ENCODE peak calls at places on chromosomes 1 and 21, in seven cellular contexts. N is tibial nerve, I is sigmoid colon, V is endodermal cell, Z is heart right ventricle, O is heart left ventricle, Y is GM20000. J is an unnamed sample.

GRCh38 chr1:210298936-210299335 is 29.8 kb upstream of the HHAT start:
- DNase-seq in O (no peak), I (no peak), Z (no peak), V (no peak), Y (no peak), N (no peak), J (no peak)

GRCh38 chr1:214549604-214550338 is 1.6 kb downstream of the PTPN14 start:
- DNase-seq in N (no peak), V (peak), Z (no peak), O (no peak), I (no peak), Y (no peak), J (no peak)

GRCh38 chr1:109802136-109802900 is 38.6 kb upstream of the EPS8L3 start:
- DNase-seq in O (peak), Y (no peak), N (no peak), I (no peak), Z (no peak), V (peak), J (no peak)

GRCh38 chr1:156772728-156773497 is 5.6 kb downstream of the PRCC start:
- DNase-seq in V (no peak), I (peak), Y (no peak), Z (peak), N (no peak), O (peak), J (no peak)

GRCh38 chr1:55215194-55216021 is at the start of gene USP24:
- DNase-seq in Z (peak), Y (peak), N (peak), I (peak), V (peak), O (peak), J (peak)

GRCh38 chr1:23980725-23981063 is 567 bp upstream of the SRSF10 start:
- DNase-seq in N (peak), I (no peak), Z (no peak), V (peak), O (no peak), Y (peak), J (peak)

GRCh38 chr1:112322018-112322417 is 74.0 kb upstream of the CTTNBP2NL start:
- DNase-seq in I (no peak), Y (no peak), N (no peak), Z (peak), V (no peak), O (no peak), J (no peak)

GRCh38 chr1:2530501-2531361 is 668 bp upstream of the HES5 start:
- DNase-seq in V (no peak), Y (no peak), O (no peak), Z (peak), N (no peak), I (no peak), J (no peak)

GRCh38 chr1:16967095-16967567 is 13.3 kb downstream of the MFAP2 start:
- DNase-seq in N (no peak), V (no peak), Z (peak), I (no peak), Y (no peak), O (peak), J (no peak)

GRCh38 chr1:221994939-221995338 is 253.1 kb upstream of the DUSP10 start:
- DNase-seq in O (no peak), I (no peak), N (no peak), Z (no peak), V (no peak), Y (no peak), J (no peak)

GRCh38 chr1:175808573-175808972 is 65.2 kb upstream of the TNR start:
- DNase-seq in O (no peak), Z (no peak), V (peak), N (no peak), Y (no peak), I (no peak), J (no peak)

GRCh38 chr1:51301844-51302162 is 28.6 kb downstream of the TTC39A start:
- DNase-seq in O (no peak), N (no peak), Z (no peak), V (no peak), Y (peak), I (no peak), J (peak)

GRCh38 chr1:232084584-232085223 is 458.1 kb downstream of the DISC1 start:
- DNase-seq in Y (no peak), O (no peak), V (peak), I (no peak), N (no peak), Z (no peak), J (no peak)

GRCh38 chr1:53639251-53639721 is 99.7 kb downstream of the GLIS1 start:
- DNase-seq in V (peak), Y (no peak), I (peak), Z (no peak), O (no peak), N (no peak), J (no peak)

GRCh38 chr1:25862785-25863485 is 3.7 kb upstream of the AUNIP start:
- DNase-seq in I (peak), Z (no peak), V (no peak), O (no peak), Y (no peak), N (no peak), J (no peak)

GRCh38 chr1:85274969-85275453 is 1.4 kb downstream of the BCL10 start:
- DNase-seq in N (no peak), Y (no peak), I (no peak), V (no peak), O (no peak), Z (no peak), J (no peak)

GRCh38 chr1:59477286-59477685 is 180.4 kb downstream of the FGGY start:
- DNase-seq in O (no peak), V (no peak), Z (no peak), I (no peak), Y (no peak), N (no peak), J (no peak)

GRCh38 chr1:25922064-25922632 is 15.9 kb upstream of the STMN1 start:
- DNase-seq in O (no peak), I (no peak), N (no peak), Z (no peak), V (no peak), Y (no peak), J (no peak)

GRCh38 chr1:236159704-236160539 is 17.6 kb downstream of the GPR137B start:
- DNase-seq in Y (peak), N (no peak), V (no peak), O (no peak), I (peak), Z (no peak), J (peak)

GRCh38 chr1:112700290-112701226 is 6.4 kb downstream of the RHOC start:
- DNase-seq in V (peak), N (peak), I (peak), Z (peak), Y (peak), O (peak), J (peak)

GRCh38 chr1:202365092-202365815 is 16.8 kb downstream of the PPP1R12B start:
- DNase-seq in V (no peak), O (no peak), I (no peak), Z (no peak), Y (no peak), N (no peak), J (no peak)

GRCh38 chr1:11524465-11525150 is 45.7 kb downstream of the DISP3 start:
- DNase-seq in O (no peak), Y (no peak), V (no peak), Z (no peak), N (no peak), I (peak), J (no peak)

GRCh38 chr1:119141020-119141424 is 569 bp upstream of the WARS2 start:
- DNase-seq in O (no peak), Y (no peak), I (peak), V (peak), N (peak), Z (peak), J (no peak)

DNA sequence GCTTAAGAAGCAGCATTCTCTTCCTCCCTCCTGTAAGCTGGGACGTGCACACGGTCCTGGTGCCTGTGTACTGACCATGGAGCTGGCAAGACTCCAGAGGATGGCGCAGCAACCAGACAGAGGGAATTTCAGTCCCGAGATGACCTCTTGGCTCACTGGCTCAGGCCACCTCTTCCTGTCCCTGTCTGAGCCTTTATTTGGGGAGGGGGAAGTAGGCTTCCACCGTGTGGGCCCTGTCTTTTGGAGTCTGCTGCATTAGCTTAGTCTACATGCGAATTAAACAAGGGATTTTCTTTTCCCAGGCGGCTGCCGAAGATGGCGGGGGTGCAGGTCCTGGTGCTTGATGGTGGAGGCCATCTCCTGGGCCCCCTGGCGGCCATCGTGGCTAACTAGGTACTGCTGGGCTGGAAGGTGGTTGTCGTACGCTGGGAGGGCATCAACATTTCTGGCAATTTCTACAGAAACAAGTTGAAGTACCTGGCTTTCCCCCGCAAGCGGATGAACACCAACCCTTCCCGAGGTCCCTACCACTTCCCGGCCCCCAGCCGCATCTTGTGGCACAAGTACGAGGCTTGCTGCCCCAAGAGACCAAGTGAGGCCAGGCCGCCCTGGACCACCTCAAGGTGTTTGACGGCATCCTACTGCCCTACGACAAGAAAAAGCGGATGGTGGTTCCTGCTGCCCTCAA is 10.2 kb downstream of the IL24 start:
- DNase-seq in V (peak), Y (no peak), I (no peak), Z (no peak), N (no peak), O (no peak), J (no peak)
- TF ChIP-seq CTCF in V (peak), Y (no peak), I (no peak), Z (no peak), N (no peak), O (no peak), J (no peak)

GRCh38 chr1:147236959-147237791 is 5.3 kb upstream of the CHD1L start:
- DNase-seq in Z (no peak), N (no peak), Y (no peak), V (no peak), O (no peak), I (no peak), J (no peak)
- TF ChIP-seq CTCF in Z (no peak), N (no peak), Y (no peak), V (no peak), O (no peak), I (no peak), J (no peak)

DNA sequence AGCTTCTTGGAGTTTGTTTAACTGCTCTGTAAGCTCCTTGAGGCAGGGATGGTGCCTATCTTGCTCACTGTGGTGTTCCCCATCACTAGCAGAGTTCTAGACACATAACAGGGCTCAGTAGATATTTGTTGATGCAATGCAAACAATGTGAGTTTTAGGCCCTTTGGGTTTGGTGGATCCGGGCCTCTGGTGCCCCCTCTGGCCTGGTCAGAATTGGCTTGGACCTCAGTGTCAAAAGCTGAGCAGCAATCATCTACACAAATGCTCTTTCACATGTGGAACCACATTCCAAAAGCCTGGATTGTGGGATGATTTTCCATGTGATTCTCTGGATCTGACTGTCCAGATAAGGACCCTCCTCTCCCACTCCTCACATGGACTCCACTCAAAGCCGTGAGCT is 53.4 kb upstream of the BCAR3 start:
- DNase-seq in N (no peak), I (no peak), Y (no peak), V (peak), Z (no peak), O (no peak), J (no peak)
- TF ChIP-seq CTCF in N (no peak), I (no peak), Y (no peak), V (peak), Z (peak), O (no peak), J (peak)

GRCh38 chr1:57072775-57073174 is 107.0 kb upstream of the C8B start:
- DNase-seq in I (no peak), Y (no peak), N (no peak), O (no peak), Z (no peak), V (peak), J (no peak)
- TF ChIP-seq CTCF in I (no peak), Y (no peak), N (no peak), O (no peak), Z (no peak), V (peak), J (no peak)

DNA sequence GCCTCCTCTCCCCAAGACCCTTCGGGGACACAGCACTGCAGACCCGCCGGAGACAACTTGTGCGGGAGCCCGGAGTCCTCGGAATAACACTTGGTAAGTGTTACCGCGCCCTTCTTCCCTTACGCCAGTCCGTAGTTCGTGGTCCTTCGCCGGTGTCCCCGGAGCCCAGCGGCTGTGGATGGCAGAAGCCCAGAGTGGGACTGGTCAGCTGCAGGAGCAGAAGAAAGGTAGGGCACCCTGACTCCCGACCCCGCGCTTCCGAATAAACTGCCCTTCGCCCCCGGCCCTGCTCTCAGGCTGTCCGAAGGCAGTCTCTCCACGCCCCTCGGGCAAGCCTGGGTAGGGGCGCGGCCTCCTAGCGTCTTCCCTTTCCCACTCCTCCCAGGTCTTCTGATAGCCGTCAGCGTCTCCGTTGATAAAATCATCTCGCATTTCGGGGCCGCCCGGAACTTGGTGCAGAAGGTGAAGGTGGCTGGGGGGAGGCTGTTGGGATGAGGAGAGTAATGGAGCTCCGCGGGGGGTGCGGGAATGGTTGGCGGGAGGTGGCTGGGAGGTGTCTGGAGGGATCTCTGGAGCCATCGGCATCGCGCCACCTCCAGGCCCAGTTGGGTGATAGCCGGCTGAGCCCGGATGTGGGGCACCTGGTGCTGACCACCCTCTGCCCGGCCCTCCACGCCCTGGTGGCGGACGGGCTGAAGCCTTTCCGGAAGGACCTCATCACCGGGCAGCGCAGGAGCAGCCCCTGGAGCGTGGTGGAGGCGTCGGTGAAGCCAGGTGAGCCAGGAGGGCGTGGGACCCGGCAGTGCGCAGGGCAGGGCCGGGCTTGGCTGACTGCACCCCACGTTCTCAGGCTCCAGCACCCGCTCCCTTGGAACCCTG is 4.3 kb downstream of the RUSC1 start:
- DNase-seq in I (peak), Z (peak), O (peak), N (no peak), V (peak), Y (peak), J (peak)
- TF ChIP-seq CTCF in I (peak), Z (peak), O (peak), N (peak), V (peak), Y (no peak), J (no peak)

GRCh38 chr1:61892977-61893376 is 150.7 kb downstream of the PATJ start:
- DNase-seq in Z (no peak), V (no peak), N (no peak), I (no peak), O (no peak), Y (no peak), J (no peak)

GRCh38 chr1:61887921-61888564 is 145.8 kb downstream of the PATJ start:
- DNase-seq in V (no peak), I (peak), Z (peak), Y (no peak), N (peak), O (peak), J (no peak)

GRCh38 chr1:61888808-61889207 is 146.5 kb downstream of the PATJ start:
- DNase-seq in I (no peak), Z (no peak), Y (no peak), V (no peak), N (no peak), O (no peak), J (no peak)

GRCh38 chr1:61887076-61887867 is 145.0 kb downstream of the PATJ start:
- DNase-seq in Z (no peak), Y (no peak), V (no peak), I (no peak), O (no peak), N (peak), J (no peak)
- TF ChIP-seq CTCF in Z (no peak), Y (no peak), V (peak), I (no peak), O (no peak), N (no peak), J (no peak)

GRCh38 chr1:42922687-42923366 is 35.8 kb downstream of the SLC2A1 start:
- DNase-seq in Z (no peak), Y (peak), I (no peak), O (no peak), N (peak), V (peak), J (peak)
- TF ChIP-seq CTCF in Z (peak), Y (peak), I (peak), O (peak), N (peak), V (peak), J (peak)

GRCh38 chr21:21324297-21324696 is 326.1 kb downstream of the NCAM2 start:
- DNase-seq in I (no peak), Y (no peak), N (no peak), Z (no peak), O (no peak), V (peak), J (no peak)
- TF ChIP-seq CTCF in I (no peak), Y (no peak), N (no peak), Z (no peak), O (no peak), V (peak), J (no peak)

DNA sequence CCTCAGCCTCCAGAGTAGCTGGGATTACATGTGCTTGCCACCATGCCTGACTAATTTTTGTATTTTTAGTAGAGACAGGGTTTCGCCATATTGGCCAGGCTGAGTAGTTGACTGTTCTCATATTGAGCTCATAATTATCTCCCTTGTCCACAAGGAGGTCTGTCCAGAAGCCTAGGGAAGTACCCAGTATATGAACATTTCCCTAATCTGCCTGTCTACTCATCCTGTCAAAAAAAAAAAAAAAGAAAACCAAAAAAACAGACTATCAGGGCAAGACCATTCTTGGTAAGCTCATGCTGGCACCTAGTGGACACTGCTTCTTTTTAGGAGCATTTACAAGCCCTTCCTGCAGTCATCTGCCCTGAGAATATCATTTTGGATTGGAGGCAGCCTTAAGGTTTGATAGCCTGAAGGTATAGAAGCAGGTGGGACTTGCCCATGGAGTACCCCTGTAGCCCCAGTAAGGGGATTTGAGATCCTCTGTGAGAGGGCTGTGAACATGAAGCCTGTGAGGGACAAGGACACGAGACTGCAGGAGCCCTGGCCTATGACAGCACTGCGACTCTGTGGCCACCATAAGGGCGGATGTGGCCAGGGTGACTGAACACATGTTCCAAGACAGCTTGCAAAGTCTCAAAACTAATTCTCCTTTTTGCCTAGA is 10.8 kb upstream of the DUSP12 start:
- DNase-seq in I (peak), Z (peak), Y (peak), N (peak), O (peak), V (peak), J (peak)
- TF ChIP-seq CTCF in I (no peak), Z (peak), Y (peak), N (no peak), O (peak), V (peak), J (peak)

GRCh38 chr1:92488832-92489231 is 2.1 kb upstream of the GFI1 start:
- DNase-seq in V (no peak), I (no peak), N (no peak), O (no peak), Z (no peak), Y (no peak), J (no peak)

GRCh38 chr1:92494485-92495141 is 7.9 kb upstream of the GFI1 start:
- DNase-seq in N (no peak), V (no peak), Y (no peak), Z (no peak), I (no peak), O (no peak), J (no peak)

GRCh38 chr1:92495392-92496066 is 8.8 kb upstream of the GFI1 start:
- DNase-seq in Z (no peak), N (no peak), V (no peak), I (no peak), Y (no peak), O (no peak), J (no peak)

GRCh38 chr1:92488416-92488815 is 1.7 kb upstream of the GFI1 start:
- DNase-seq in Z (no peak), Y (no peak), O (no peak), N (no peak), I (no peak), V (no peak), J (no peak)

DNA sequence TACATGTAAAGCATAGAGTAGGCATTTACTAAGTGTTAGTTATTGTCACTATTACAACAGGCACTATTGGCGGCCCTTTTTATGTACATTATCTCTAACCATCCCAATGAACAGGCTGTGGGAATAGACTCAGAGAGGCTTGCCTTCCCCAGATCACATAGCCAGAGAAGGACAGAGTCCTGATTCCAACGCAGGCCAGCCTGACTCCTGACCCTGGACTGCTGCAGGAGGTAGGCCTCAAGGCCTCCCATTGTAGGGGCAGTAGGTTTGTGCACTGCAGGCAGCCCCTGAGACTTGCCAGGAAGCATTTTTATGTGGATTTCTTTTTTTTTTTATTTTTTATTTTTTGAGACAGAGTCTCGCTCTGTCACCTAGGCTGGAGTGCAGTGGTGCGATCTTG is 6.4 kb upstream of the GFI1 start:
- DNase-seq in V (no peak), O (no peak), N (no peak), I (no peak), Y (no peak), Z (no peak), J (no peak)
- TF ChIP-seq CTCF in V (no peak), O (no peak), N (no peak), I (no peak), Y (no peak), Z (no peak), J (no peak)

J was measured in GM10248.